ENCODE peak calls at places on chromosomes 16 and 17, in five cellular contexts. One of them, this sample, is unnamed.
A peak's percentile ranks its signal among the peaks of the same experiment; 100 is the strongest.

GRCh38 chr17:29549169-29549935 is 17.5 kb downstream of the ABHD15 start:
- DNase-seq in endodermal cell: peak; percentile 21
- DNase-seq in tibial artery: no peak
- DNase-seq in ovary: no peak
- DNase-seq in fibroblast of lung: peak; percentile 51
- DNase-seq in this sample: no peak

GRCh38 chr17:4053596-4053995 is 89.2 kb downstream of the ZZEF1 start:
- DNase-seq in endodermal cell: no peak
- DNase-seq in tibial artery: no peak
- DNase-seq in ovary: no peak
- DNase-seq in fibroblast of lung: no peak
- DNase-seq in this sample: no peak

GRCh38 chr17:2981325-2981724 is 82.1 kb downstream of the OR1D5 start:
- DNase-seq in endodermal cell: peak; percentile 38
- DNase-seq in tibial artery: no peak
- DNase-seq in ovary: no peak
- DNase-seq in fibroblast of lung: no peak
- DNase-seq in this sample: no peak

GRCh38 chr16:53090591-53091507 is 36.1 kb downstream of the CHD9 start:
- DNase-seq in endodermal cell: no peak
- DNase-seq in tibial artery: peak; percentile 97
- DNase-seq in ovary: peak; percentile 97
- DNase-seq in fibroblast of lung: peak; percentile 99
- DNase-seq in this sample: no peak

GRCh38 chr17:74332763-74333220 is 6.8 kb downstream of the KIF19 start:
- DNase-seq in endodermal cell: peak; percentile 79
- DNase-seq in tibial artery: no peak
- DNase-seq in ovary: no peak
- DNase-seq in fibroblast of lung: no peak
- DNase-seq in this sample: no peak

GRCh38 chr17:43014020-43014615 is 7.5 kb downstream of the IFI35 start:
- DNase-seq in endodermal cell: peak; percentile 46
- DNase-seq in tibial artery: no peak
- DNase-seq in ovary: no peak
- DNase-seq in fibroblast of lung: no peak
- DNase-seq in this sample: no peak

GRCh38 chr16:50403491-50403890 is 34.7 kb upstream of the BRD7 start:
- DNase-seq in endodermal cell: no peak
- DNase-seq in tibial artery: no peak
- DNase-seq in ovary: no peak
- DNase-seq in fibroblast of lung: no peak
- DNase-seq in this sample: no peak

GRCh38 chr16:1305823-1306222 is 3.6 kb upstream of the UBE2I start:
- DNase-seq in endodermal cell: no peak
- DNase-seq in tibial artery: no peak
- DNase-seq in ovary: no peak
- DNase-seq in fibroblast of lung: no peak
- DNase-seq in this sample: no peak

GRCh38 chr17:4087911-4088693 is 54.7 kb downstream of the ZZEF1 start:
- DNase-seq in endodermal cell: no peak
- DNase-seq in tibial artery: no peak
- DNase-seq in ovary: no peak
- DNase-seq in fibroblast of lung: peak; percentile 71
- DNase-seq in this sample: no peak

GRCh38 chr16:49382916-49383315 is 9.3 kb downstream of the C16orf78 start:
- DNase-seq in endodermal cell: peak; percentile 83
- DNase-seq in tibial artery: no peak
- DNase-seq in ovary: no peak
- DNase-seq in fibroblast of lung: no peak
- DNase-seq in this sample: no peak

GRCh38 chr17:62062313-62062712 is 2.8 kb downstream of the MED13 start:
- DNase-seq in endodermal cell: no peak
- DNase-seq in tibial artery: no peak
- DNase-seq in ovary: no peak
- DNase-seq in fibroblast of lung: peak; percentile 40
- DNase-seq in this sample: no peak

GRCh38 chr17:13118311-13118710 is 100.5 kb upstream of the ELAC2 start:
- DNase-seq in endodermal cell: no peak
- DNase-seq in tibial artery: no peak
- DNase-seq in ovary: no peak
- DNase-seq in fibroblast of lung: no peak
- DNase-seq in this sample: no peak

GRCh38 chr16:49468611-49469322 is 95.2 kb downstream of the C16orf78 start:
- DNase-seq in endodermal cell: peak; percentile 18
- DNase-seq in tibial artery: no peak
- DNase-seq in ovary: no peak
- DNase-seq in fibroblast of lung: no peak
- DNase-seq in this sample: no peak

GRCh38 chr17:81400154-81400938 is 5.1 kb downstream of the BAHCC1 start:
- DNase-seq in endodermal cell: peak; percentile 90
- DNase-seq in tibial artery: no peak
- DNase-seq in ovary: no peak
- DNase-seq in fibroblast of lung: peak; percentile 72
- DNase-seq in this sample: peak; percentile 59

GRCh38 chr16:15043344-15043743 is 12.5 kb downstream of the NTAN1 start:
- DNase-seq in endodermal cell: no peak
- DNase-seq in tibial artery: no peak
- DNase-seq in ovary: no peak
- DNase-seq in fibroblast of lung: no peak
- DNase-seq in this sample: peak; percentile 86

GRCh38 chr17:49365667-49366066 is 3.6 kb upstream of the ZNF652 start:
- DNase-seq in endodermal cell: peak; percentile 88
- DNase-seq in tibial artery: no peak
- DNase-seq in ovary: no peak
- DNase-seq in fibroblast of lung: no peak
- DNase-seq in this sample: peak; percentile 5

GRCh38 chr16:69513180-69513966 is 52.4 kb upstream of the NFAT5 start:
- DNase-seq in endodermal cell: peak; percentile 58
- DNase-seq in tibial artery: no peak
- DNase-seq in ovary: no peak
- DNase-seq in fibroblast of lung: peak; percentile 94
- DNase-seq in this sample: peak; percentile 99

GRCh38 chr17:1087381-1088241 is 90.7 kb downstream of the TIMM22 start:
- DNase-seq in endodermal cell: peak; percentile 95
- DNase-seq in tibial artery: peak; percentile 68
- DNase-seq in ovary: no peak
- DNase-seq in fibroblast of lung: peak; percentile 59
- DNase-seq in this sample: peak; percentile 45

GRCh38 chr16:50281391-50282009 is 15.1 kb downstream of the ADCY7 start:
- DNase-seq in endodermal cell: no peak
- DNase-seq in tibial artery: no peak
- DNase-seq in ovary: no peak
- DNase-seq in fibroblast of lung: no peak
- DNase-seq in this sample: no peak

GRCh38 chr16:46900464-46901235 is 16.5 kb downstream of the GPT2 start:
- DNase-seq in endodermal cell: no peak
- DNase-seq in tibial artery: no peak
- DNase-seq in ovary: no peak
- DNase-seq in fibroblast of lung: no peak
- DNase-seq in this sample: no peak

GRCh38 chr17:46163316-46163715 is 29.9 kb downstream of the KANSL1 start:
- DNase-seq in endodermal cell: no peak
- DNase-seq in tibial artery: no peak
- DNase-seq in ovary: no peak
- DNase-seq in fibroblast of lung: no peak
- DNase-seq in this sample: peak; percentile 64
- H3K4me1 ChIP-seq in endodermal cell: peaks cover 7% of the 10 kb centered on the region
- H3K4me1 ChIP-seq in tibial artery: peaks cover 94% of the 10 kb centered on the region
- H3K4me1 ChIP-seq in ovary: peaks cover 27% of the 10 kb centered on the region
- H3K4me1 ChIP-seq in fibroblast of lung: peaks cover 15% of the 10 kb centered on the region
- H3K4me1 ChIP-seq in this sample: peaks cover 40% of the 10 kb centered on the region

DNA sequence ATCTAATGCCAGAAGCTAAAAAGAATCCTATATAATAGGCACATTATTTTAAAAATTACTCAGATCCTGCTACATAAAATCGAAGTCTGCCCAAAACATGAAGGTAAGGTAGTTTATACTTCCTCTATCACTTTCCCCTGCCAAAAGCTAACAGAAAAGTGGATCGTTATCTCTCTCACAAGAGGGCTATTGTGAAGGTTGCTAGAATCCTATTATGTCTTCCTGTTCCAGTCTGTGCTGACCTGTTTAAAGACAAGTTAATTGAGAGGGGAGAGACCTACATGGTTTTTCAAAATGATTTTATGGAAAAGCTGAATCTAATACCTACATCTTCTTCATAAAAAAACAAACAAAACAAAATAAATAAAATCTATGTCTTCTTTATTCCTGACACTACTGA is 1410.9 kb upstream of the CDH8 start:
- DNase-seq in endodermal cell: no peak
- DNase-seq in tibial artery: no peak
- DNase-seq in ovary: no peak
- DNase-seq in fibroblast of lung: no peak
- DNase-seq in this sample: no peak
- TF ChIP-seq CTCF in endodermal cell: no peak
- TF ChIP-seq CTCF in tibial artery: no peak
- TF ChIP-seq CTCF in ovary: no peak
- TF ChIP-seq CTCF in fibroblast of lung: no peak
- TF ChIP-seq CTCF in this sample: no peak

GRCh38 chr16:89531821-89532526 is 23.8 kb downstream of the SPG7 start:
- DNase-seq in endodermal cell: no peak
- DNase-seq in tibial artery: no peak
- DNase-seq in ovary: no peak
- DNase-seq in fibroblast of lung: no peak
- DNase-seq in this sample: no peak
- H3K4me1 ChIP-seq in endodermal cell: no peaks in the 10 kb centered on the region
- H3K4me1 ChIP-seq in tibial artery: no peaks in the 10 kb centered on the region
- H3K4me1 ChIP-seq in ovary: no peaks in the 10 kb centered on the region
- H3K4me1 ChIP-seq in fibroblast of lung: no peaks in the 10 kb centered on the region
- H3K4me1 ChIP-seq in this sample: no peaks in the 10 kb centered on the region

DNA sequence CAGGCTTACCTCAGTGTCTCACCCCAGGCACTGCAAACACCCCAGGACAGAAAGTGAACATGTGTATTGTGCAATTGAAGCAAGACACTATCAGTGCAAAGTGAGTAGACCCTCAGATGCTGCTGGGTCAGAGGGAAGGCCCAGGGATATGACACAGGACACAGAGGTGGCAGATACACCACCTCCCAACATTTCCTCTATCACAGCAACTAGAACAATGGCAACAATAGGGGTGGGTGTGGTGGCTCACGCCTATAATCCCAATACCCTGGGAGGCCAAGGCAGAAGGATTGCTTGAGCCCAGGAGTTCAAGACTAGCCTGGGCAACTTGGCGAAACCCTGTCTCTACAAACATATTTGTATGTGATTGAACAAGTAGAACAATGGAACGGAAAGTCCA is 22.5 kb downstream of the MILR1 start:
- DNase-seq in endodermal cell: peak; percentile 56
- DNase-seq in tibial artery: no peak
- DNase-seq in ovary: no peak
- DNase-seq in fibroblast of lung: no peak
- DNase-seq in this sample: no peak
- TF ChIP-seq CTCF in endodermal cell: no peak
- TF ChIP-seq CTCF in tibial artery: no peak
- TF ChIP-seq CTCF in ovary: no peak
- TF ChIP-seq CTCF in fibroblast of lung: no peak
- TF ChIP-seq CTCF in this sample: no peak

GRCh38 chr17:78255953-78256704 is 24.7 kb downstream of the TMEM235 start:
- DNase-seq in endodermal cell: peak; percentile 55
- DNase-seq in tibial artery: no peak
- DNase-seq in ovary: peak; percentile 33
- DNase-seq in fibroblast of lung: no peak
- DNase-seq in this sample: no peak
- H3K4me1 ChIP-seq in endodermal cell: peaks cover 45% of the 10 kb centered on the region
- H3K4me1 ChIP-seq in tibial artery: peaks cover 9% of the 10 kb centered on the region
- H3K4me1 ChIP-seq in ovary: peaks cover 18% of the 10 kb centered on the region
- H3K4me1 ChIP-seq in fibroblast of lung: peaks cover 2% of the 10 kb centered on the region
- H3K4me1 ChIP-seq in this sample: peaks cover 4% of the 10 kb centered on the region

DNA sequence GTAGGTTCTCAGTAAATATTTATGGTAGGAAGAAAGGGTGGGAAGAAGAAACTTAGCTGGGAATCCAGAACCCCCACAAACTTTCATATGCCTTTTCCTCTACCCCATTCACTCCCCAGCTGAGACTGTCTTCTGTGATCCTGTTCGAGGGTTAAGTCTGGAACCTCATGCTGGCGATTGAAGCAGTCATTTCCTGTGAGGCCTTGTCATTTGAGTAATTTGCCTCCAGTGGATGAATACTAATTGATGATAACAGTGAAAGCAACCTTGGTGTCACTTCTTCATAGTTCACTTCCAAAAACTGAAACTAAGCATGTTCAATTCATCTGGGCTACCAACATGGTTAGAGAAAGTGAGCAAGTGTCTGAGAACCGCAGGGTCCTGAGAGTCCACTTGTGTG is 401.2 kb downstream of the CDH13 start:
- DNase-seq in endodermal cell: no peak
- DNase-seq in tibial artery: no peak
- DNase-seq in ovary: no peak
- DNase-seq in fibroblast of lung: no peak
- DNase-seq in this sample: no peak
- TF ChIP-seq CTCF in endodermal cell: no peak
- TF ChIP-seq CTCF in tibial artery: no peak
- TF ChIP-seq CTCF in ovary: no peak
- TF ChIP-seq CTCF in fibroblast of lung: no peak
- TF ChIP-seq CTCF in this sample: no peak

GRCh38 chr16:22353933-22354541 is 20.4 kb downstream of the CDR2 start:
- DNase-seq in endodermal cell: no peak
- DNase-seq in tibial artery: no peak
- DNase-seq in ovary: no peak
- DNase-seq in fibroblast of lung: peak; percentile 43
- DNase-seq in this sample: no peak
- H3K4me1 ChIP-seq in endodermal cell: peaks cover 9% of the 10 kb centered on the region
- H3K4me1 ChIP-seq in tibial artery: peaks cover 28% of the 10 kb centered on the region
- H3K4me1 ChIP-seq in ovary: peaks cover 6% of the 10 kb centered on the region
- H3K4me1 ChIP-seq in fibroblast of lung: peaks cover 3% of the 10 kb centered on the region
- H3K4me1 ChIP-seq in this sample: peaks cover 29% of the 10 kb centered on the region

This sample was measured in foreskin keratinocyte.